ENCODE peak calls at places on chromosome 1, in six cellular contexts. H is tibial nerve, G is fibroblast of lung, U is prostate gland, C is left lung, K is endodermal cell. A is an unnamed sample.
A peak's percentile ranks its signal among the peaks of the same experiment; 100 is the strongest.

GRCh38 chr1:21547876-21548275 is 38.7 kb downstream of the ALPL start:
- DNase-seq in H (no peak), G (no peak), U (no peak), C (no peak), K (no peak), A (no peak)

GRCh38 chr1:217369996-217370551 is 260.8 kb downstream of the GPATCH2 start:
- DNase-seq in H (no peak), G (no peak), U (no peak), C (no peak), K (no peak), A (no peak)

GRCh38 chr1:96234299-96234698 is 487.3 kb upstream of the PTBP2 start:
- DNase-seq in H (peak; percentile 15), G (peak; percentile 81), U (no peak), C (peak; percentile 39), K (peak; percentile 58), A (peak; percentile 26)

GRCh38 chr1:221832617-221833016 is 90.7 kb upstream of the DUSP10 start:
- DNase-seq in H (no peak), G (no peak), U (peak; percentile 78), C (no peak), K (no peak), A (no peak)

GRCh38 chr1:153513023-153513422 is 22.8 kb downstream of the S100A6 start:
- DNase-seq in H (no peak), G (no peak), U (no peak), C (no peak), K (no peak), A (no peak)

GRCh38 chr1:207103892-207104373 is at the start of gene C4BPA:
- DNase-seq in H (no peak), G (no peak), U (no peak), C (no peak), K (no peak), A (no peak)

GRCh38 chr1:222299524-222299923 is 248.4 kb downstream of the HHIPL2 start:
- DNase-seq in H (no peak), G (no peak), U (no peak), C (no peak), K (no peak), A (no peak)

GRCh38 chr1:81950845-81951244 is 150.1 kb downstream of the ADGRL2 start:
- DNase-seq in H (no peak), G (no peak), U (no peak), C (no peak), K (no peak), A (no peak)

GRCh38 chr1:111127923-111128643 is 11.8 kb downstream of the DRAM2 start:
- DNase-seq in H (no peak), G (no peak), U (no peak), C (no peak), K (no peak), A (no peak)

GRCh38 chr1:166122873-166123466 is 43.8 kb downstream of the FAM78B start:
- DNase-seq in H (no peak), G (no peak), U (no peak), C (no peak), K (peak; percentile 80), A (no peak)

GRCh38 chr1:6352138-6352563 is 41.4 kb downstream of the ACOT7 start:
- DNase-seq in H (no peak), G (peak; percentile 16), U (no peak), C (peak; percentile 45), K (peak; percentile 92), A (no peak)

GRCh38 chr1:112114540-112114939 is 125.1 kb upstream of the KCND3 start:
- DNase-seq in H (no peak), G (no peak), U (no peak), C (no peak), K (peak; percentile 55), A (no peak)

GRCh38 chr1:15186846-15187151 is 33.3 kb downstream of the TMEM51 start:
- DNase-seq in H (no peak), G (no peak), U (no peak), C (no peak), K (peak; percentile 76), A (no peak)

DNA sequence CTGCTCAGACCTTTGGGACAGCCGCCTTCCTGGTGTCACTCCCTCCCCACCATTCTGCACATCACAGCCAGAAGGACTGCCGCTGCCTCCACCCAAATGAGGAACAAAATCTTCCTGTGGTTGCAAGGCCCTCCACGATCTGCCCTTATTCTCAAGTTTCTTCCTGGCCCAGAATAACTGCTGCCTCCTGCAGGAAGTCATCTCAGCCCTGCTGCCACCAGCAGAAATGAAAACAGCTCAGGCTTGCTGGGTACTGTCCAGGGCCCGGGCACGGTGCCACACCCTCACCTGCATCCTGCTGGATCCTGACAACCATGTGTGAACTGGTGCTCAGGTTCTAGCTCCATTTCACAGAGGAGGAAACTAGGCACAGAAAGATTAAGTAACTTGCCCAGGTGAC is 2.8 kb downstream of the CLDN19 start:
- DNase-seq in H (no peak), G (no peak), U (peak; percentile 85), C (no peak), K (peak; percentile 34), A (no peak)
- TF ChIP-seq CTCF in H (no peak), G (no peak), U (no peak), C (no peak), K (no peak), A (no peak)

GRCh38 chr1:203835476-203835875 is 25.9 kb upstream of the SNRPE start:
- DNase-seq in H (no peak), G (no peak), U (no peak), C (no peak), K (no peak), A (no peak)
- TF ChIP-seq CTCF in H (no peak), G (no peak), U (no peak), C (no peak), K (peak; percentile 47), A (no peak)

DNA sequence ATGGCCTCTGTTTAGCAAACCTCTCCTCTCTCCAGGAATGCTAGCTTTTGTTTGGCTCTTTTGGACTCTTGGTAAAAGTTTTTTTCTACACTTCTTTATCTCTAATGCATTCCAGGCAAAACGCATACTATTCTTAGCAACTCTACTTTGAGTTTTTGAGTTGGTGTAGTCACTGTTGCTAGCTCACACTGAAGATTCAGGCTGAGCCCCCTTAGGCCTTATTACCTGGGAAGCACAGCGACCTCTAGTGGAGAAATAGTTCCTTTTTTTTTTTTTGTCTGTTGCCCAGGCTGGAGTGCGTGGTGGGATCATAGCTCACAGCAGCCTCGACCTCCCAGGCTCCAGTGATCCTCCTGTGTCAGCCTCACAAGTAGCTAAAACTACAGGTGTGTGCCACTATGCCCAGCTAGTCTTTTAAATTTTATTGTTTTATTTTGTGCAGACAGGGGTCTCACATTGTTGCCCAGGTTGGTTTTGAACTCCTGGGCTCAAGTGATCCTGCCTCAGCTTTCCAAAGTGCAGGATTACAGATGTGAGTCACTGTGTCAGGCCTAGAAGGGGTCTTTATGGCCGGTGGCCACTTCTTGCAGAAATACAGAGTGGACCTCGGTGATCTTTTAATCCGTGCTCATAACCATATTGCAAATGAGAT is 61.6 kb downstream of the CASQ2 start:
- DNase-seq in H (no peak), G (peak; percentile 69), U (no peak), C (no peak), K (peak; percentile 73), A (no peak)
- TF ChIP-seq CTCF in H (peak; percentile 39), G (peak; percentile 63), U (peak; percentile 76), C (peak; percentile 65), K (peak; percentile 87), A (peak; percentile 94)

GRCh38 chr1:205749826-205750682 is at the start of gene NUCKS1:
- DNase-seq in H (peak; percentile 98), G (peak; percentile 100), U (peak; percentile 99), C (peak; percentile 94), K (peak; percentile 99), A (peak; percentile 93)

GRCh38 chr1:205750683-205751651 is 985 bp upstream of the NUCKS1 start:
- DNase-seq in H (no peak), G (peak; percentile 12), U (no peak), C (no peak), K (peak; percentile 66), A (no peak)

GRCh38 chr1:205749094-205749825 is 722 bp downstream of the NUCKS1 start:
- DNase-seq in H (peak; percentile 81), G (peak; percentile 96), U (peak; percentile 95), C (peak; percentile 98), K (peak; percentile 98), A (peak; percentile 88)

GRCh38 chr1:205756552-205756951 is 6.6 kb upstream of the NUCKS1 start:
- DNase-seq in H (no peak), G (no peak), U (no peak), C (no peak), K (no peak), A (no peak)

GRCh38 chr1:205754857-205755256 is 4.9 kb upstream of the NUCKS1 start:
- DNase-seq in H (no peak), G (no peak), U (no peak), C (no peak), K (no peak), A (no peak)
- TF ChIP-seq CTCF in H (no peak), G (no peak), U (no peak), C (no peak), K (no peak), A (no peak)